ENCODE peak calls at places on chromosomes 2 and 18, in six cellular contexts. One of them, this sample, is unnamed.

GRCh38 chr2:218743072-218743471 is 32.4 kb downstream of the TTLL4 start:
- DNase-seq in IMR-90: no peak
- DNase-seq in neuronal stem cell: no peak
- DNase-seq in mesendoderm: no peak
- DNase-seq in trophoblast cell: no peak
- DNase-seq in H1: no peak
- DNase-seq in this sample: no peak

GRCh38 chr2:187499941-187500532 is 52.0 kb upstream of the CALCRL start:
- DNase-seq in IMR-90: peak
- DNase-seq in neuronal stem cell: peak
- DNase-seq in mesendoderm: peak
- DNase-seq in trophoblast cell: peak
- DNase-seq in H1: peak
- DNase-seq in this sample: peak

GRCh38 chr2:178871536-178871935 is 64.3 kb upstream of the TTN start:
- DNase-seq in IMR-90: no peak
- DNase-seq in neuronal stem cell: no peak
- DNase-seq in mesendoderm: no peak
- DNase-seq in trophoblast cell: no peak
- DNase-seq in H1: no peak
- DNase-seq in this sample: no peak

GRCh38 chr2:26875083-26875634 is 27.2 kb downstream of the DPYSL5 start:
- DNase-seq in IMR-90: no peak
- DNase-seq in neuronal stem cell: no peak
- DNase-seq in mesendoderm: no peak
- DNase-seq in trophoblast cell: no peak
- DNase-seq in H1: no peak
- DNase-seq in this sample: no peak

GRCh38 chr2:204853905-204854304 is 308.6 kb downstream of the PARD3B start:
- DNase-seq in IMR-90: no peak
- DNase-seq in neuronal stem cell: no peak
- DNase-seq in mesendoderm: no peak
- DNase-seq in trophoblast cell: no peak
- DNase-seq in H1: no peak
- DNase-seq in this sample: no peak

GRCh38 chr2:29053680-29054400 is 20.5 kb downstream of the PCARE start:
- DNase-seq in IMR-90: no peak
- DNase-seq in neuronal stem cell: no peak
- DNase-seq in mesendoderm: peak
- DNase-seq in trophoblast cell: no peak
- DNase-seq in H1: no peak
- DNase-seq in this sample: no peak

GRCh38 chr2:1742300-1742679 is 2.0 kb downstream of the PXDN start:
- DNase-seq in IMR-90: peak
- DNase-seq in neuronal stem cell: no peak
- DNase-seq in mesendoderm: no peak
- DNase-seq in trophoblast cell: no peak
- DNase-seq in H1: no peak
- DNase-seq in this sample: no peak

GRCh38 chr18:27843783-27844415 is 333.0 kb downstream of the CDH2 start:
- DNase-seq in IMR-90: peak
- DNase-seq in neuronal stem cell: no peak
- DNase-seq in mesendoderm: peak
- DNase-seq in trophoblast cell: no peak
- DNase-seq in H1: no peak
- DNase-seq in this sample: peak

GRCh38 chr18:48866028-48866733 is 84.6 kb downstream of the SMAD7 start:
- DNase-seq in IMR-90: peak
- DNase-seq in neuronal stem cell: no peak
- DNase-seq in mesendoderm: no peak
- DNase-seq in trophoblast cell: no peak
- DNase-seq in H1: no peak
- DNase-seq in this sample: no peak

GRCh38 chr2:43233218-43234212 is 7.1 kb upstream of the ZFP36L2 start:
- DNase-seq in IMR-90: no peak
- DNase-seq in neuronal stem cell: no peak
- DNase-seq in mesendoderm: no peak
- DNase-seq in trophoblast cell: no peak
- DNase-seq in H1: no peak
- DNase-seq in this sample: no peak

GRCh38 chr18:75068682-75069435 is 140.1 kb downstream of the PTGR3 start:
- DNase-seq in IMR-90: no peak
- DNase-seq in neuronal stem cell: no peak
- DNase-seq in mesendoderm: no peak
- DNase-seq in trophoblast cell: no peak
- DNase-seq in H1: no peak
- DNase-seq in this sample: no peak

GRCh38 chr2:3522851-3523481 is 3.6 kb upstream of the ADI1 start:
- DNase-seq in IMR-90: peak
- DNase-seq in neuronal stem cell: no peak
- DNase-seq in mesendoderm: no peak
- DNase-seq in trophoblast cell: peak
- DNase-seq in H1: no peak
- DNase-seq in this sample: peak

GRCh38 chr18:46301081-46301480 is 196.9 kb downstream of the HAUS1 start:
- DNase-seq in IMR-90: no peak
- DNase-seq in neuronal stem cell: no peak
- DNase-seq in mesendoderm: no peak
- DNase-seq in trophoblast cell: no peak
- DNase-seq in H1: no peak
- DNase-seq in this sample: no peak

GRCh38 chr2:70705160-70705850 is 62.7 kb downstream of the ADD2 start:
- DNase-seq in IMR-90: no peak
- DNase-seq in neuronal stem cell: no peak
- DNase-seq in mesendoderm: no peak
- DNase-seq in trophoblast cell: no peak
- DNase-seq in H1: no peak
- DNase-seq in this sample: no peak

GRCh38 chr2:71776227-71776626 is 322.9 kb downstream of the DYSF start:
- DNase-seq in IMR-90: no peak
- DNase-seq in neuronal stem cell: no peak
- DNase-seq in mesendoderm: no peak
- DNase-seq in trophoblast cell: no peak
- DNase-seq in H1: no peak
- DNase-seq in this sample: no peak

GRCh38 chr2:71779306-71779855 is 326.0 kb downstream of the DYSF start:
- DNase-seq in IMR-90: peak
- DNase-seq in neuronal stem cell: no peak
- DNase-seq in mesendoderm: no peak
- DNase-seq in trophoblast cell: no peak
- DNase-seq in H1: no peak
- DNase-seq in this sample: peak

GRCh38 chr2:71778514-71779305 is 325.3 kb downstream of the DYSF start:
- DNase-seq in IMR-90: no peak
- DNase-seq in neuronal stem cell: no peak
- DNase-seq in mesendoderm: peak
- DNase-seq in trophoblast cell: no peak
- DNase-seq in H1: peak
- DNase-seq in this sample: peak

GRCh38 chr2:71780162-71780561 is 326.8 kb downstream of the DYSF start:
- DNase-seq in IMR-90: no peak
- DNase-seq in neuronal stem cell: no peak
- DNase-seq in mesendoderm: no peak
- DNase-seq in trophoblast cell: no peak
- DNase-seq in H1: no peak
- DNase-seq in this sample: no peak

DNA sequence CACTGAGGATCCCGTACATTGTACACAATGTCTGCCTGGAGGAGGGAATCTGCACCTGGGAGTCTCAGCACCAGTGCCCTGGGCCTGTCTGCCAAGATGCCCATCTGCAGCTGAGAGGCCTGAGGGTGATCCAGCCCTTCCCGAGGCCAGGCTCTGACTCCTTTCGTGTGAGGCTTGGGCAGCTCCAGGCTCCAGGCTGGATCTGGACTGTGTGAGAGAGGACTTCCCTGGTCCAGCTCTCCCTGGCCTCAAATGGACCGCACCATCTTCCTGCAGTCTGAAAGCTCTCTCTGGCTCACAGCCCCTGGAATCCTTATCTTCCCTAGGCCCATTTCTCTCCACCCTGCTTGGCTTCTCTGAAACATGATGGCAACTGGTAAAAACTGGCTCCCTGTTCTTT is 324.6 kb downstream of the DYSF start:
- DNase-seq in IMR-90: no peak
- DNase-seq in neuronal stem cell: no peak
- DNase-seq in mesendoderm: no peak
- DNase-seq in trophoblast cell: no peak
- DNase-seq in H1: no peak
- DNase-seq in this sample: no peak
- H3K4me3 ChIP-seq in IMR-90: no peak
- H3K4me3 ChIP-seq in neuronal stem cell: no peak
- H3K4me3 ChIP-seq in mesendoderm: no peak
- H3K4me3 ChIP-seq in trophoblast cell: no peak
- H3K4me3 ChIP-seq in H1: no peak
- H3K4me3 ChIP-seq in this sample: no peak

GRCh38 chr18:35028556-35028955 is 12.7 kb upstream of the MAPRE2 start:
- DNase-seq in IMR-90: no peak
- DNase-seq in neuronal stem cell: no peak
- DNase-seq in mesendoderm: no peak
- DNase-seq in trophoblast cell: peak
- DNase-seq in H1: no peak
- DNase-seq in this sample: no peak
- H3K4me2 ChIP-seq in IMR-90: no peak
- H3K4me2 ChIP-seq in neuronal stem cell: no peak
- H3K4me2 ChIP-seq in mesendoderm: no peak
- H3K4me2 ChIP-seq in trophoblast cell: no peak
- H3K4me2 ChIP-seq in H1: no peak
- H3K4me2 ChIP-seq in this sample: no peak

GRCh38 chr2:10122500-10123280 is at the start of gene RRM2:
- DNase-seq in IMR-90: peak
- DNase-seq in neuronal stem cell: peak
- DNase-seq in mesendoderm: peak
- DNase-seq in trophoblast cell: peak
- DNase-seq in H1: peak
- DNase-seq in this sample: peak
- H2BK120ac ChIP-seq in IMR-90: peak
- H2BK120ac ChIP-seq in neuronal stem cell: no peak
- H2BK120ac ChIP-seq in mesendoderm: no peak
- H2BK120ac ChIP-seq in trophoblast cell: peak
- H2BK120ac ChIP-seq in H1: no peak
- H2BK120ac ChIP-seq in this sample: peak

DNA sequence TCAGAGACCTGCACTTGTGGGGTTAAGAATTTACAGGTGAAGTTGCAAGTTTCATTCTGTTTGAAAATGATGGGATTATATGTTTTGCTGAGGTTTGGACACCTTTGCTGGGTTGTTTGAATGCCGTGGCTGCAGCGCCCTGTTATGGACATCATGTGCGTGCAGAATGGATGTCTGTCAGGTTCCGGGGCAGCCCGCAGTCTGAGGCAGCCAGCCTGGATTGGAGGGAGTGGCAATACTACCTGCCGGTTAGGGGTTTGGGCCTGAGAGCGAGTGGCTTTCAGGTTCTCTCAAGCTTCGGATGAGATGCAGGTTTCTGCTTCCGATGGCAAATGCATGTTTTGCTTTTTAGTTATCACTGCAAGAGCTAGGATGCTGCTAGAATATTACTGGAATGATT is 1.1 kb downstream of the CASP8 start:
- DNase-seq in IMR-90: no peak
- DNase-seq in neuronal stem cell: no peak
- DNase-seq in mesendoderm: no peak
- DNase-seq in trophoblast cell: no peak
- DNase-seq in H1: no peak
- DNase-seq in this sample: no peak
- H3K4me3 ChIP-seq in IMR-90: no peak
- H3K4me3 ChIP-seq in neuronal stem cell: no peak
- H3K4me3 ChIP-seq in mesendoderm: no peak
- H3K4me3 ChIP-seq in trophoblast cell: no peak
- H3K4me3 ChIP-seq in H1: no peak
- H3K4me3 ChIP-seq in this sample: peak